ENCODE peak calls at places on chromosomes 16 and 17, in six cellular contexts. One of them, this sample, is unnamed. For H3K4me1, the result is how much of the 10 kb centered on the place peaks cover.

GRCh38 chr16:80804061-80804450 is 342 bp downstream of the CDYL2 start:
- DNase-seq in fibroblast of lung: peak
- DNase-seq in HCT116: no peak
- DNase-seq in GM23248: peak
- DNase-seq in MM.1S: peak
- DNase-seq in H9: peak
- DNase-seq in this sample: no peak

GRCh38 chr17:36972186-36972686 is 23.5 kb downstream of the AATF start:
- DNase-seq in GM23248: no peak
- DNase-seq in MM.1S: no peak
- DNase-seq in fibroblast of lung: no peak
- DNase-seq in H9: no peak
- DNase-seq in HCT116: no peak
- DNase-seq in this sample: no peak

GRCh38 chr17:6930754-6931153 is 65.1 kb upstream of the ALOX12 start:
- DNase-seq in HCT116: no peak
- DNase-seq in H9: no peak
- DNase-seq in GM23248: no peak
- DNase-seq in fibroblast of lung: no peak
- DNase-seq in MM.1S: no peak
- DNase-seq in this sample: no peak

GRCh38 chr17:2710804-2711607 is 558 bp downstream of the CLUH start:
- DNase-seq in HCT116: no peak
- DNase-seq in H9: no peak
- DNase-seq in MM.1S: peak
- DNase-seq in GM23248: peak
- DNase-seq in fibroblast of lung: no peak
- DNase-seq in this sample: peak

GRCh38 chr16:80527297-80527696 is 13.5 kb upstream of the DYNLRB2 start:
- DNase-seq in H9: peak
- DNase-seq in MM.1S: peak
- DNase-seq in fibroblast of lung: peak
- DNase-seq in HCT116: peak
- DNase-seq in GM23248: peak
- DNase-seq in this sample: peak

GRCh38 chr16:56189990-56190902 is 1.0 kb upstream of the GNAO1 start:
- DNase-seq in MM.1S: no peak
- DNase-seq in GM23248: peak
- DNase-seq in fibroblast of lung: peak
- DNase-seq in H9: no peak
- DNase-seq in HCT116: no peak
- DNase-seq in this sample: peak

GRCh38 chr16:55292491-55292890 is 31.5 kb upstream of the IRX6 start:
- DNase-seq in HCT116: no peak
- DNase-seq in MM.1S: no peak
- DNase-seq in fibroblast of lung: no peak
- DNase-seq in H9: peak
- DNase-seq in GM23248: no peak
- DNase-seq in this sample: peak

GRCh38 chr16:83797013-83797412 is 10.8 kb upstream of the HSBP1 start:
- DNase-seq in H9: no peak
- DNase-seq in MM.1S: no peak
- DNase-seq in fibroblast of lung: no peak
- DNase-seq in GM23248: no peak
- DNase-seq in HCT116: no peak
- DNase-seq in this sample: no peak

GRCh38 chr16:56910654-56911539 is 21.0 kb upstream of the HERPUD1 start:
- DNase-seq in HCT116: no peak
- DNase-seq in GM23248: peak
- DNase-seq in MM.1S: peak
- DNase-seq in fibroblast of lung: peak
- DNase-seq in H9: no peak
- DNase-seq in this sample: no peak

GRCh38 chr17:72426321-72426720 is 305.5 kb downstream of the SOX9 start:
- DNase-seq in HCT116: no peak
- DNase-seq in fibroblast of lung: no peak
- DNase-seq in GM23248: no peak
- DNase-seq in MM.1S: no peak
- DNase-seq in H9: no peak
- DNase-seq in this sample: no peak

GRCh38 chr17:5514976-5515375 is 28.6 kb downstream of the MIS12 start:
- DNase-seq in HCT116: no peak
- DNase-seq in fibroblast of lung: no peak
- DNase-seq in H9: no peak
- DNase-seq in GM23248: no peak
- DNase-seq in MM.1S: no peak
- DNase-seq in this sample: no peak
- H3K27ac ChIP-seq in HCT116: no peak
- H3K27ac ChIP-seq in fibroblast of lung: no peak
- H3K27ac ChIP-seq in H9: no peak
- H3K27ac ChIP-seq in GM23248: no peak
- H3K27ac ChIP-seq in MM.1S: no peak
- H3K27ac ChIP-seq in this sample: no peak

GRCh38 chr17:66466933-66467367 is 164.5 kb downstream of the PRKCA start:
- DNase-seq in MM.1S: peak
- DNase-seq in H9: peak
- DNase-seq in GM23248: peak
- DNase-seq in fibroblast of lung: peak
- DNase-seq in HCT116: peak
- DNase-seq in this sample: no peak

GRCh38 chr17:66467766-66468165 is 165.4 kb downstream of the PRKCA start:
- DNase-seq in fibroblast of lung: no peak
- DNase-seq in H9: peak
- DNase-seq in HCT116: no peak
- DNase-seq in MM.1S: no peak
- DNase-seq in GM23248: peak
- DNase-seq in this sample: no peak

GRCh38 chr17:66466421-66466820 is 164.0 kb downstream of the PRKCA start:
- DNase-seq in HCT116: no peak
- DNase-seq in fibroblast of lung: no peak
- DNase-seq in MM.1S: no peak
- DNase-seq in H9: no peak
- DNase-seq in GM23248: no peak
- DNase-seq in this sample: no peak

GRCh38 chr17:66464921-66465320 is 162.5 kb downstream of the PRKCA start:
- DNase-seq in H9: no peak
- DNase-seq in MM.1S: no peak
- DNase-seq in GM23248: no peak
- DNase-seq in fibroblast of lung: peak
- DNase-seq in HCT116: no peak
- DNase-seq in this sample: no peak

GRCh38 chr17:66465701-66466100 is 163.3 kb downstream of the PRKCA start:
- DNase-seq in GM23248: no peak
- DNase-seq in HCT116: no peak
- DNase-seq in H9: no peak
- DNase-seq in fibroblast of lung: peak
- DNase-seq in MM.1S: no peak
- DNase-seq in this sample: no peak
- H3K4me1 ChIP-seq in GM23248: half or more
- H3K4me1 ChIP-seq in HCT116: under half
- H3K4me1 ChIP-seq in H9: under half
- H3K4me1 ChIP-seq in fibroblast of lung: half or more
- H3K4me1 ChIP-seq in MM.1S: under half
- H3K4me1 ChIP-seq in this sample: under half

GRCh38 chr16:50267151-50267631 is 840 bp downstream of the ADCY7 start:
- DNase-seq in HCT116: no peak
- DNase-seq in MM.1S: no peak
- DNase-seq in GM23248: no peak
- DNase-seq in H9: no peak
- DNase-seq in fibroblast of lung: no peak
- DNase-seq in this sample: no peak
- H3K9ac ChIP-seq in HCT116: peak
- H3K9ac ChIP-seq in MM.1S: peak
- H3K9ac ChIP-seq in GM23248: peak
- H3K9ac ChIP-seq in H9: no peak
- H3K9ac ChIP-seq in fibroblast of lung: no peak
- H3K9ac ChIP-seq in this sample: no peak

GRCh38 chr17:40532520-40533253 is 31.3 kb upstream of the TNS4 start:
- DNase-seq in fibroblast of lung: peak
- DNase-seq in MM.1S: no peak
- DNase-seq in HCT116: no peak
- DNase-seq in H9: no peak
- DNase-seq in GM23248: no peak
- DNase-seq in this sample: no peak
- H3K27ac ChIP-seq in fibroblast of lung: peak
- H3K27ac ChIP-seq in MM.1S: no peak
- H3K27ac ChIP-seq in HCT116: no peak
- H3K27ac ChIP-seq in H9: no peak
- H3K27ac ChIP-seq in GM23248: peak
- H3K27ac ChIP-seq in this sample: no peak

GRCh38 chr17:59812139-59812538 is 80.6 kb downstream of the TUBD1 start:
- DNase-seq in H9: no peak
- DNase-seq in MM.1S: no peak
- DNase-seq in fibroblast of lung: no peak
- DNase-seq in HCT116: no peak
- DNase-seq in GM23248: no peak
- DNase-seq in this sample: no peak
- H3K4me1 ChIP-seq in H9: under half
- H3K4me1 ChIP-seq in MM.1S: under half
- H3K4me1 ChIP-seq in fibroblast of lung: under half
- H3K4me1 ChIP-seq in HCT116: under half
- H3K4me1 ChIP-seq in GM23248: half or more
- H3K4me1 ChIP-seq in this sample: under half

GRCh38 chr17:76733618-76733957 is 3.5 kb downstream of the SRSF2 start:
- DNase-seq in MM.1S: no peak
- DNase-seq in GM23248: no peak
- DNase-seq in H9: no peak
- DNase-seq in HCT116: no peak
- DNase-seq in fibroblast of lung: no peak
- DNase-seq in this sample: no peak

GRCh38 chr17:76732734-76733617 is 4.2 kb downstream of the SRSF2 start:
- DNase-seq in HCT116: no peak
- DNase-seq in MM.1S: no peak
- DNase-seq in H9: no peak
- DNase-seq in GM23248: peak
- DNase-seq in fibroblast of lung: peak
- DNase-seq in this sample: no peak

GRCh38 chr17:76735006-76735405 is 2.1 kb downstream of the SRSF2 start:
- DNase-seq in GM23248: peak
- DNase-seq in MM.1S: peak
- DNase-seq in H9: no peak
- DNase-seq in fibroblast of lung: peak
- DNase-seq in HCT116: no peak
- DNase-seq in this sample: peak

GRCh38 chr17:76735586-76736348 is 1.4 kb downstream of the SRSF2 start:
- DNase-seq in GM23248: peak
- DNase-seq in fibroblast of lung: no peak
- DNase-seq in H9: no peak
- DNase-seq in HCT116: no peak
- DNase-seq in MM.1S: peak
- DNase-seq in this sample: no peak

GRCh38 chr17:76734080-76734840 is 2.9 kb downstream of the SRSF2 start:
- DNase-seq in fibroblast of lung: peak
- DNase-seq in HCT116: no peak
- DNase-seq in GM23248: peak
- DNase-seq in H9: no peak
- DNase-seq in MM.1S: no peak
- DNase-seq in this sample: no peak
- H3K9ac ChIP-seq in fibroblast of lung: no peak
- H3K9ac ChIP-seq in HCT116: peak
- H3K9ac ChIP-seq in GM23248: peak
- H3K9ac ChIP-seq in H9: no peak
- H3K9ac ChIP-seq in MM.1S: peak
- H3K9ac ChIP-seq in this sample: peak

GRCh38 chr16:24837969-24838368 is 7.8 kb upstream of the SLC5A11 start:
- DNase-seq in MM.1S: no peak
- DNase-seq in HCT116: no peak
- DNase-seq in H9: no peak
- DNase-seq in fibroblast of lung: no peak
- DNase-seq in GM23248: no peak
- DNase-seq in this sample: no peak

GRCh38 chr16:24844101-24845030 is 1.4 kb upstream of the SLC5A11 start:
- DNase-seq in fibroblast of lung: no peak
- DNase-seq in H9: no peak
- DNase-seq in MM.1S: no peak
- DNase-seq in HCT116: peak
- DNase-seq in GM23248: no peak
- DNase-seq in this sample: no peak

GRCh38 chr16:24839347-24839972 is 6.3 kb upstream of the SLC5A11 start:
- DNase-seq in GM23248: no peak
- DNase-seq in HCT116: no peak
- DNase-seq in H9: no peak
- DNase-seq in MM.1S: no peak
- DNase-seq in fibroblast of lung: no peak
- DNase-seq in this sample: no peak

GRCh38 chr16:24838554-24839266 is 7.1 kb upstream of the SLC5A11 start:
- DNase-seq in MM.1S: no peak
- DNase-seq in GM23248: peak
- DNase-seq in H9: no peak
- DNase-seq in fibroblast of lung: peak
- DNase-seq in HCT116: no peak
- DNase-seq in this sample: no peak

GRCh38 chr16:24841291-24841690 is 4.5 kb upstream of the SLC5A11 start:
- DNase-seq in H9: no peak
- DNase-seq in fibroblast of lung: no peak
- DNase-seq in MM.1S: no peak
- DNase-seq in HCT116: no peak
- DNase-seq in GM23248: no peak
- DNase-seq in this sample: no peak
- H3K27ac ChIP-seq in H9: no peak
- H3K27ac ChIP-seq in fibroblast of lung: no peak
- H3K27ac ChIP-seq in MM.1S: no peak
- H3K27ac ChIP-seq in HCT116: no peak
- H3K27ac ChIP-seq in GM23248: no peak
- H3K27ac ChIP-seq in this sample: no peak

GRCh38 chr16:19699472-19699871 is 18.6 kb downstream of the KNOP1 start:
- DNase-seq in HCT116: no peak
- DNase-seq in MM.1S: no peak
- DNase-seq in fibroblast of lung: no peak
- DNase-seq in GM23248: no peak
- DNase-seq in H9: no peak
- DNase-seq in this sample: no peak

GRCh38 chr16:19697756-19698318 is 20.2 kb downstream of the KNOP1 start:
- DNase-seq in GM23248: no peak
- DNase-seq in HCT116: no peak
- DNase-seq in fibroblast of lung: no peak
- DNase-seq in H9: no peak
- DNase-seq in MM.1S: no peak
- DNase-seq in this sample: no peak

GRCh38 chr16:19700319-19700781 is 17.7 kb downstream of the KNOP1 start:
- DNase-seq in HCT116: no peak
- DNase-seq in H9: no peak
- DNase-seq in GM23248: peak
- DNase-seq in fibroblast of lung: peak
- DNase-seq in MM.1S: no peak
- DNase-seq in this sample: no peak

GRCh38 chr16:19696961-19697360 is 21.1 kb downstream of the KNOP1 start:
- DNase-seq in H9: no peak
- DNase-seq in HCT116: no peak
- DNase-seq in fibroblast of lung: no peak
- DNase-seq in MM.1S: no peak
- DNase-seq in GM23248: no peak
- DNase-seq in this sample: no peak

GRCh38 chr16:19698480-19699465 is 19.3 kb downstream of the KNOP1 start:
- DNase-seq in MM.1S: no peak
- DNase-seq in HCT116: no peak
- DNase-seq in GM23248: peak
- DNase-seq in fibroblast of lung: peak
- DNase-seq in H9: no peak
- DNase-seq in this sample: no peak
- H3K4me1 ChIP-seq in MM.1S: under half
- H3K4me1 ChIP-seq in HCT116: under half
- H3K4me1 ChIP-seq in GM23248: under half
- H3K4me1 ChIP-seq in fibroblast of lung: under half
- H3K4me1 ChIP-seq in H9: under half
- H3K4me1 ChIP-seq in this sample: under half